ENCODE peak calls at places on chromosomes 6 and 20, in five cellular contexts. G is stimulated activated CD4-positive, alpha-beta T cell treated with anti-CD3 and anti-CD28 coated beads, Interleukin-1b, Interleukin-23, amount 100 ng/mL, for 1 hour; S is Calu3; B is anterior cingulate cortex; I is NCI-H446. F is an unnamed sample.

GRCh38 chr6:33807606-33808005 is 3.8 kb upstream of the MLN start:
- DNase-seq in G (no peak), S (no peak), B (no peak), I (no peak), F (no peak)

GRCh38 chr20:16128538-16129106 is 444.6 kb downstream of the KIF16B start:
- DNase-seq in G (no peak), S (no peak), B (no peak), I (no peak), F (no peak)

GRCh38 chr6:46486186-46486585 is 5.1 kb downstream of the RCAN2 start:
- DNase-seq in G (no peak), S (no peak), B (no peak), I (no peak), F (no peak)

GRCh38 chr6:76861403-76861802 is 601.9 kb downstream of the HTR1B start:
- DNase-seq in G (no peak), S (peak), B (no peak), I (peak), F (peak)

GRCh38 chr6:169171010-169171409 is 82.6 kb downstream of the THBS2 start:
- DNase-seq in G (no peak), S (no peak), B (no peak), I (no peak), F (no peak)

GRCh38 chr6:3409699-3410384 is 47.0 kb downstream of the SLC22A23 start:
- DNase-seq in G (no peak), S (peak), B (no peak), I (no peak), F (peak)

GRCh38 chr20:12012241-12013222 is 94.8 kb downstream of the BTBD3 start:
- DNase-seq in G (no peak), S (peak), B (no peak), I (peak), F (peak)

GRCh38 chr6:127792616-127793015 is 108.2 kb downstream of the THEMIS start:
- DNase-seq in G (no peak), S (no peak), B (no peak), I (no peak), F (no peak)

GRCh38 chr6:79630883-79631799 is at the start of gene SH3BGRL2:
- DNase-seq in G (no peak), S (peak), B (peak), I (peak), F (peak)

GRCh38 chr6:108557494-108558371 is 3.0 kb upstream of the FOXO3 start:
- DNase-seq in G (peak), S (peak), B (peak), I (peak), F (peak)

GRCh38 chr6:79949235-79949634 is 1.9 kb upstream of the ELOVL4 start:
- DNase-seq in G (no peak), S (peak), B (no peak), I (peak), F (peak)

F was measured in KBM-7.